ENCODE peak calls at places on chromosomes 6 and 20, in nine cellular contexts. H, L, G, Q, E, V, J, S and W are unnamed samples.

GRCh38 chr20:8129211-8129986 is 2.7 kb upstream of the PLCB1 start:
- DNase-seq in J (no peak), E (no peak), H (no peak), S (no peak), Q (no peak), L (no peak), G (no peak), V (no peak), W (no peak)

GRCh38 chr20:51749674-51750036 is 18.5 kb downstream of the ATP9A start:
- DNase-seq in J (peak), L (no peak), G (no peak), H (no peak), S (peak), Q (no peak), E (no peak), V (no peak), W (no peak)

GRCh38 chr6:52522151-52522626 is 54.7 kb downstream of the TRAM2 start:
- DNase-seq in Q (no peak), E (no peak), S (peak), J (peak), V (no peak), H (no peak), G (no peak), L (no peak), W (no peak)

GRCh38 chr20:57197352-57198198 is 68.9 kb downstream of the BMP7 start:
- DNase-seq in L (no peak), S (no peak), H (no peak), Q (no peak), E (no peak), J (no peak), V (no peak), G (no peak), W (no peak)

GRCh38 chr6:111480988-111481830 is 1.8 kb downstream of the REV3L start:
- DNase-seq in V (no peak), S (no peak), L (no peak), G (no peak), E (peak), J (no peak), H (no peak), Q (no peak), W (no peak)

GRCh38 chr6:133446789-133447188 is 205.6 kb downstream of the EYA4 start:
- DNase-seq in L (no peak), S (no peak), G (no peak), Q (no peak), H (no peak), E (no peak), J (no peak), V (no peak), W (no peak)

GRCh38 chr20:23289724-23290395 is 60.7 kb upstream of the NXT1 start:
- DNase-seq in Q (no peak), S (no peak), E (no peak), V (no peak), H (no peak), J (no peak), L (no peak), G (no peak), W (no peak)

GRCh38 chr6:37643851-37644672 is 53.6 kb downstream of the MDGA1 start:
- DNase-seq in V (no peak), E (no peak), J (no peak), L (no peak), Q (no peak), G (no peak), S (no peak), H (no peak), W (no peak)

GRCh38 chr6:148535976-148536375 is 193.3 kb downstream of the SASH1 start:
- DNase-seq in L (no peak), E (no peak), G (no peak), H (no peak), V (no peak), Q (no peak), J (peak), S (peak), W (no peak)

GRCh38 chr6:141117869-141118268 is 1014.9 kb upstream of the GJE1 start:
- DNase-seq in Q (no peak), H (no peak), S (no peak), L (no peak), E (no peak), G (no peak), J (no peak), V (no peak), W (no peak)

GRCh38 chr6:52390361-52390727 is 28.4 kb downstream of the PAQR8 start:
- DNase-seq in E (no peak), S (peak), Q (peak), G (no peak), J (peak), L (peak), H (no peak), V (peak), W (no peak)

GRCh38 chr20:58718121-58718563 is 25.5 kb downstream of the NPEPL1 start:
- DNase-seq in G (no peak), L (no peak), J (no peak), S (no peak), E (no peak), Q (peak), V (no peak), H (peak), W (no peak)

GRCh38 chr20:535958-536357 is 7.6 kb downstream of the CSNK2A1 start:
- DNase-seq in J (no peak), H (no peak), S (no peak), L (no peak), G (no peak), E (no peak), Q (peak), V (no peak), W (no peak)

GRCh38 chr6:1187293-1188131 is 124.4 kb upstream of the FOXQ1 start:
- DNase-seq in G (no peak), H (no peak), E (no peak), V (no peak), L (no peak), Q (no peak), S (no peak), J (no peak), W (no peak)

GRCh38 chr20:36775826-36776225 is 2.3 kb upstream of the DSN1 start:
- DNase-seq in V (no peak), J (no peak), G (no peak), Q (no peak), S (no peak), L (no peak), H (no peak), E (no peak), W (no peak)

GRCh38 chr6:1363729-1364572 is 25.4 kb upstream of the FOXF2 start:
- DNase-seq in H (no peak), V (peak), S (peak), J (peak), G (no peak), E (no peak), L (no peak), Q (no peak), W (no peak)

GRCh38 chr20:38331245-38331644 is 15.0 kb upstream of the LBP start:
- DNase-seq in S (no peak), V (no peak), H (no peak), G (no peak), E (no peak), J (no peak), Q (no peak), L (no peak), W (no peak)

GRCh38 chr20:62733891-62734290 is 25.3 kb downstream of the NTSR1 start:
- DNase-seq in E (no peak), H (no peak), J (no peak), L (no peak), S (no peak), Q (no peak), G (no peak), V (no peak), W (no peak)

GRCh38 chr6:71248306-71248705 is 40.3 kb upstream of the OGFRL1 start:
- DNase-seq in S (peak), H (no peak), E (no peak), L (no peak), Q (no peak), V (peak), J (peak), G (no peak), W (peak)

GRCh38 chr6:39184906-39185580 is 44.2 kb downstream of the KCNK5 start:
- DNase-seq in J (peak), H (no peak), S (no peak), E (no peak), V (no peak), Q (no peak), G (no peak), L (no peak), W (no peak)

GRCh38 chr20:34562643-34563042 is 4.1 kb downstream of the MAP1LC3A start:
- DNase-seq in Q (no peak), E (no peak), J (peak), H (no peak), S (no peak), G (no peak), V (no peak), L (no peak), W (no peak)

GRCh38 chr20:19090332-19090731 is 122.1 kb upstream of the SLC24A3 start:
- DNase-seq in H (no peak), E (no peak), L (no peak), G (no peak), Q (no peak), J (no peak), S (no peak), V (no peak), W (no peak)

GRCh38 chr20:20073851-20074252 is 21.5 kb downstream of the CFAP61 start:
- DNase-seq in E (peak), J (no peak), V (no peak), S (no peak), Q (no peak), G (no peak), H (no peak), L (no peak), W (no peak)

GRCh38 chr6:131948692-131949614 is 2.2 kb downstream of the CCN2 start:
- DNase-seq in Q (no peak), H (no peak), V (no peak), S (peak), G (no peak), L (no peak), J (peak), E (no peak), W (no peak)

GRCh38 chr6:11632795-11633511 is 95.4 kb downstream of the TMEM170B start:
- DNase-seq in L (no peak), J (peak), E (no peak), S (peak), G (no peak), V (no peak), Q (no peak), H (no peak), W (no peak)

GRCh38 chr6:53811082-53811481 is 16.3 kb downstream of the LRRC1 start:
- DNase-seq in G (no peak), S (peak), Q (peak), H (no peak), V (no peak), E (peak), L (no peak), J (peak), W (no peak)

GRCh38 chr20:1786061-1786460 is 109.1 kb upstream of the SIRPA start:
- DNase-seq in G (no peak), V (no peak), J (no peak), L (no peak), S (no peak), Q (no peak), H (no peak), E (no peak), W (no peak)

GRCh38 chr6:158115102-158115501 is 53.0 kb downstream of the SERAC1 start:
- DNase-seq in S (no peak), V (no peak), E (no peak), G (no peak), L (no peak), Q (no peak), J (no peak), H (no peak), W (no peak)

GRCh38 chr20:56426926-56427325 is 14.9 kb downstream of the CASS4 start:
- DNase-seq in J (no peak), G (no peak), V (no peak), E (no peak), Q (no peak), L (no peak), H (no peak), S (no peak), W (no peak)

GRCh38 chr20:39885975-39886649 is 802.9 kb downstream of the MAFB start:
- DNase-seq in J (peak), Q (peak), E (peak), H (no peak), S (peak), V (peak), G (peak), L (no peak), W (peak)

GRCh38 chr6:17932362-17932852 is 55.0 kb downstream of the KIF13A start:
- DNase-seq in Q (no peak), E (no peak), J (peak), S (peak), L (no peak), H (no peak), V (peak), G (no peak), W (no peak)

GRCh38 chr6:97535800-97536199 is 252.8 kb upstream of the MMS22L start:
- DNase-seq in S (no peak), E (no peak), Q (no peak), J (no peak), H (no peak), V (no peak), G (no peak), L (no peak), W (no peak)

GRCh38 chr6:1336246-1336843 is 24.4 kb downstream of the FOXQ1 start:
- DNase-seq in G (no peak), S (no peak), E (no peak), J (peak), L (no peak), V (no peak), H (no peak), Q (no peak), W (no peak)